ENCODE peak calls at places on chromosome 4, in four cellular contexts. R is EL; T is upper lobe of right lung; C is stimulated activated CD4-positive, alpha-beta T cell treated with anti-CD3 and anti-CD28 coated beads, Interleukin-12 subunit alpha, Interleukin-12 subunit beta, amount 100 ng/mL, for 48 hours. Z is an unnamed sample.

GRCh38 chr4:183099537-183100297 is 660 bp downstream of the WWC2 start:
- DNase-seq in R (peak; percentile 33), T (peak; percentile 82), C (no peak), Z (peak; percentile 74)

GRCh38 chr4:71941001-71941400 is 90.8 kb upstream of the NPFFR2 start:
- DNase-seq in T (no peak), R (peak; percentile 25), C (no peak), Z (no peak)

GRCh38 chr4:122831515-122832196 is 5.0 kb downstream of the FGF2 start:
- DNase-seq in T (no peak), R (peak; percentile 59), C (no peak), Z (no peak)

GRCh38 chr4:1305781-1306455 is 16.2 kb downstream of the MAEA start:
- DNase-seq in R (no peak), C (no peak), T (no peak), Z (no peak)

GRCh38 chr4:12949719-12950118 is 534.4 kb downstream of the RAB28 start:
- DNase-seq in T (no peak), C (no peak), R (no peak), Z (no peak)

GRCh38 chr4:41394362-41394960 is 137.7 kb downstream of the UCHL1 start:
- DNase-seq in C (no peak), T (no peak), R (peak; percentile 55), Z (no peak)

GRCh38 chr4:182643801-182644311 is 273.3 kb downstream of the DCTD start:
- DNase-seq in C (no peak), R (peak; percentile 69), T (no peak), Z (no peak)

GRCh38 chr4:8316251-8316771 is 46.8 kb downstream of the HTRA3 start:
- DNase-seq in R (no peak), C (no peak), T (peak; percentile 55), Z (no peak)

GRCh38 chr4:38664704-38665401 is 854 bp downstream of the KLF3 start:
- DNase-seq in R (peak; percentile 65), C (no peak), T (peak; percentile 85), Z (peak; percentile 88)

GRCh38 chr4:171203425-171203824 is 609.8 kb upstream of the GALNTL6 start:
- DNase-seq in T (no peak), C (no peak), R (no peak), Z (no peak)

GRCh38 chr4:16224669-16225068 is 1.6 kb downstream of the TAPT1 start:
- DNase-seq in R (no peak), T (no peak), C (no peak), Z (no peak)

GRCh38 chr4:122003335-122003734 is 51.5 kb upstream of the TRPC3 start:
- DNase-seq in C (peak; percentile 2), T (no peak), R (peak; percentile 19), Z (no peak)

GRCh38 chr4:25075129-25075528 is 44.4 kb upstream of the LGI2 start:
- DNase-seq in R (no peak), T (no peak), C (no peak), Z (no peak)

GRCh38 chr4:2261110-2261852 is 628 bp downstream of the MXD4 start:
- DNase-seq in T (peak; percentile 84), C (no peak), R (peak; percentile 53), Z (peak; percentile 73)

GRCh38 chr4:80036949-80037348 is 36.1 kb downstream of the ANTXR2 start:
- DNase-seq in R (peak; percentile 61), C (no peak), T (no peak), Z (no peak)

GRCh38 chr4:81049310-81049709 is 18.8 kb downstream of the BMP3 start:
- DNase-seq in R (no peak), T (no peak), C (no peak), Z (no peak)

Z was measured in sigmoid colon.